ENCODE peak calls at places on chromosomes 1 and 21, in six cellular contexts. One of them, this sample, is unnamed.

GRCh38 chr1:32716312-32717126 is 13.9 kb upstream of the SYNC start:
- DNase-seq in HepG2: peak
- DNase-seq in SK-N-SH: peak
- DNase-seq in K562: peak
- DNase-seq in H1: peak
- DNase-seq in GM12878: no peak
- DNase-seq in this sample: peak

GRCh38 chr21:14901482-14901958 is 163.3 kb downstream of the NRIP1 start:
- DNase-seq in HepG2: no peak
- DNase-seq in SK-N-SH: no peak
- DNase-seq in K562: no peak
- DNase-seq in H1: no peak
- DNase-seq in GM12878: no peak
- DNase-seq in this sample: no peak

GRCh38 chr21:15003463-15004135 is 61.2 kb downstream of the NRIP1 start:
- DNase-seq in HepG2: no peak
- DNase-seq in SK-N-SH: no peak
- DNase-seq in K562: no peak
- DNase-seq in H1: no peak
- DNase-seq in GM12878: no peak
- DNase-seq in this sample: no peak

GRCh38 chr1:183635112-183635605 is 424 bp downstream of the ARPC5 start:
- DNase-seq in HepG2: no peak
- DNase-seq in SK-N-SH: peak
- DNase-seq in K562: peak
- DNase-seq in H1: no peak
- DNase-seq in GM12878: no peak
- DNase-seq in this sample: peak

GRCh38 chr1:220551718-220552117 is 23.8 kb downstream of the MARK1 start:
- DNase-seq in HepG2: no peak
- DNase-seq in SK-N-SH: no peak
- DNase-seq in K562: no peak
- DNase-seq in H1: no peak
- DNase-seq in GM12878: no peak
- DNase-seq in this sample: no peak

GRCh38 chr1:234730542-234731370 is 120.8 kb upstream of the IRF2BP2 start:
- DNase-seq in HepG2: no peak
- DNase-seq in SK-N-SH: no peak
- DNase-seq in K562: peak
- DNase-seq in H1: no peak
- DNase-seq in GM12878: peak
- DNase-seq in this sample: no peak

GRCh38 chr21:35927262-35927661 is 133.1 kb downstream of the SETD4 start:
- DNase-seq in HepG2: no peak
- DNase-seq in SK-N-SH: no peak
- DNase-seq in K562: no peak
- DNase-seq in H1: no peak
- DNase-seq in GM12878: no peak
- DNase-seq in this sample: no peak

GRCh38 chr1:241475688-241476087 is 43.9 kb downstream of the FH start:
- DNase-seq in HepG2: no peak
- DNase-seq in SK-N-SH: no peak
- DNase-seq in K562: no peak
- DNase-seq in H1: no peak
- DNase-seq in GM12878: no peak
- DNase-seq in this sample: no peak

GRCh38 chr21:45484318-45484717 is 57.9 kb downstream of the SLC19A1 start:
- DNase-seq in HepG2: no peak
- DNase-seq in SK-N-SH: no peak
- DNase-seq in K562: no peak
- DNase-seq in H1: no peak
- DNase-seq in GM12878: no peak
- DNase-seq in this sample: no peak

GRCh38 chr1:40796939-40797667 is 13.5 kb downstream of the KCNQ4 start:
- DNase-seq in HepG2: no peak
- DNase-seq in SK-N-SH: no peak
- DNase-seq in K562: no peak
- DNase-seq in H1: no peak
- DNase-seq in GM12878: no peak
- DNase-seq in this sample: no peak

GRCh38 chr1:245188350-245188749 is 33.6 kb downstream of the KIF26B start:
- DNase-seq in HepG2: no peak
- DNase-seq in SK-N-SH: no peak
- DNase-seq in K562: no peak
- DNase-seq in H1: no peak
- DNase-seq in GM12878: no peak
- DNase-seq in this sample: peak

GRCh38 chr1:203663294-203663693 is 36.7 kb downstream of the ATP2B4 start:
- DNase-seq in HepG2: no peak
- DNase-seq in SK-N-SH: no peak
- DNase-seq in K562: no peak
- DNase-seq in H1: no peak
- DNase-seq in GM12878: no peak
- DNase-seq in this sample: no peak

GRCh38 chr1:211638246-211638645 is 37.2 kb downstream of the NEK2 start:
- DNase-seq in HepG2: no peak
- DNase-seq in SK-N-SH: no peak
- DNase-seq in K562: no peak
- DNase-seq in H1: no peak
- DNase-seq in GM12878: no peak
- DNase-seq in this sample: no peak

GRCh38 chr21:46266946-46267345 is 18.5 kb downstream of the MCM3AP start:
- DNase-seq in HepG2: no peak
- DNase-seq in SK-N-SH: no peak
- DNase-seq in K562: no peak
- DNase-seq in H1: no peak
- DNase-seq in GM12878: no peak
- DNase-seq in this sample: no peak

GRCh38 chr1:224067207-224067606 is 46.7 kb upstream of the FBXO28 start:
- DNase-seq in HepG2: no peak
- DNase-seq in SK-N-SH: no peak
- DNase-seq in K562: no peak
- DNase-seq in H1: no peak
- DNase-seq in GM12878: no peak
- DNase-seq in this sample: no peak

GRCh38 chr1:36606908-36607651 is 124.4 kb upstream of the CSF3R start:
- DNase-seq in HepG2: no peak
- DNase-seq in SK-N-SH: no peak
- DNase-seq in K562: no peak
- DNase-seq in H1: no peak
- DNase-seq in GM12878: no peak
- DNase-seq in this sample: no peak

GRCh38 chr1:160838876-160839275 is 23.8 kb downstream of the CD244 start:
- DNase-seq in HepG2: no peak
- DNase-seq in SK-N-SH: no peak
- DNase-seq in K562: no peak
- DNase-seq in H1: no peak
- DNase-seq in GM12878: no peak
- DNase-seq in this sample: no peak

GRCh38 chr1:160837558-160838205 is 25.0 kb downstream of the CD244 start:
- DNase-seq in HepG2: no peak
- DNase-seq in SK-N-SH: peak
- DNase-seq in K562: peak
- DNase-seq in H1: no peak
- DNase-seq in GM12878: peak
- DNase-seq in this sample: peak

GRCh38 chr1:160836561-160836960 is 26.1 kb downstream of the CD244 start:
- DNase-seq in HepG2: no peak
- DNase-seq in SK-N-SH: no peak
- DNase-seq in K562: no peak
- DNase-seq in H1: no peak
- DNase-seq in GM12878: no peak
- DNase-seq in this sample: no peak

GRCh38 chr1:160834945-160835565 is 27.6 kb downstream of the CD244 start:
- DNase-seq in HepG2: peak
- DNase-seq in SK-N-SH: peak
- DNase-seq in K562: peak
- DNase-seq in H1: no peak
- DNase-seq in GM12878: no peak
- DNase-seq in this sample: peak

GRCh38 chr1:160836981-160837557 is 25.6 kb downstream of the CD244 start:
- DNase-seq in HepG2: no peak
- DNase-seq in SK-N-SH: no peak
- DNase-seq in K562: no peak
- DNase-seq in H1: no peak
- DNase-seq in GM12878: no peak
- DNase-seq in this sample: no peak
- TF ChIP-seq GABPA in HepG2: no peak
- TF ChIP-seq GABPA in SK-N-SH: no peak
- TF ChIP-seq GABPA in K562: no peak
- TF ChIP-seq GABPA in H1: no peak
- TF ChIP-seq GABPA in GM12878: no peak
- TF ChIP-seq GABPA in this sample: no peak

DNA sequence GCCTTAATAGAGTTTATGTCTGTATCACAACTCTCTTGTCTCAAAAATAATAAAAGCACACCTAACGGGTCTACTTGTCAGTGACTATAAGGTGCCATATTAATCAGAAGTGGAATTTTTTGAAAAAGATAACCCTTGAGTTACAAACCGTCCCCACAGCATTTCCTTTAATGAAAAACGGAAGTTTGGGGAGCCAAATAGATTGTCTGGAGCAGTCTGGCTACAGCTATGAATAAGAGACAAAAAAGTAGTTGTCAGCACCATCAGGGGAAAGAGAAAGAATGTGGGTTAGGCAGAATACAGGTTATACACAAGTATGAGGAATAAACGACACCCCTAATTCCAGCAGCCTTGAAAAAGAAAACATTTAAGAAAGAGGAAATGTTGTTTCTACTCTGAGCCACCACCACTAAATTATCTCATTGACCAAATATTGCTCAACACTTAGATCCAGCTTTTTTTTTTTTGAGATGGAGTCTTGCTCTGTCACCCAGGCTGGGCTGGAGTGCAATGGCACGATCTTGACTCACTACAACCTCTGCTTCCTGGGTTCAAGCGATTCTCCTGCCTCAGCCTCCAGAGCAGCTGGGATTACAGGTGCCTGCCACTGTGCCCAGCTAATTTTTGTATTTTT is 29.4 kb upstream of the USP24 start:
- DNase-seq in HepG2: peak
- DNase-seq in SK-N-SH: no peak
- DNase-seq in K562: no peak
- DNase-seq in H1: no peak
- DNase-seq in GM12878: no peak
- DNase-seq in this sample: peak
- TF ChIP-seq GABPA in HepG2: no peak
- TF ChIP-seq GABPA in SK-N-SH: no peak
- TF ChIP-seq GABPA in K562: peak
- TF ChIP-seq GABPA in H1: no peak
- TF ChIP-seq GABPA in GM12878: no peak
- TF ChIP-seq GABPA in this sample: no peak

DNA sequence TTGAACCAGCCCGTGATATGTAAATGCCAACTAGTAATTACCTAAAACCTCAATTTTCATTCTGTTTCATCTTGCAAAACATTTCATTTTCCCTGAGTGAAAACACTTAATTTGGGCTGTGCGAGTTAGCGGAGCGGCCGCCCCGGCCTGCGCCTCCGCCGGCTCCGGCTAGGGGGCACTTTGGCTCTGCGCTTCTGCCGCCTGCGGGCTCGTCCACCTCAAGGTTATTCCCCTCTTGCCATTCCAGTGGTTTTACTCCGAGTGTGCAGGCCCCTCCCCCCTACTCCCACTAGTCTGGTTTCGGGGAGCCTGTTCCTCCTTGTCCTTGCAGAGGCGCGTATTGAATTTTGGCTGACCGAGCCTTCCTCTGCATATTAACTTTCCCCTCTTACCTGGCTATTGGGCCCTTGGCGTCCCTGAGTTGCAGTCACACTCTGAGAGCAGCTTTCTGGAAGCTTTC is 55.6 kb downstream of the PEX14 start:
- DNase-seq in HepG2: no peak
- DNase-seq in SK-N-SH: peak
- DNase-seq in K562: peak
- DNase-seq in H1: peak
- DNase-seq in GM12878: no peak
- DNase-seq in this sample: no peak
- TF ChIP-seq GABPA in HepG2: no peak
- TF ChIP-seq GABPA in SK-N-SH: no peak
- TF ChIP-seq GABPA in K562: no peak
- TF ChIP-seq GABPA in H1: peak
- TF ChIP-seq GABPA in GM12878: no peak
- TF ChIP-seq GABPA in this sample: no peak

DNA sequence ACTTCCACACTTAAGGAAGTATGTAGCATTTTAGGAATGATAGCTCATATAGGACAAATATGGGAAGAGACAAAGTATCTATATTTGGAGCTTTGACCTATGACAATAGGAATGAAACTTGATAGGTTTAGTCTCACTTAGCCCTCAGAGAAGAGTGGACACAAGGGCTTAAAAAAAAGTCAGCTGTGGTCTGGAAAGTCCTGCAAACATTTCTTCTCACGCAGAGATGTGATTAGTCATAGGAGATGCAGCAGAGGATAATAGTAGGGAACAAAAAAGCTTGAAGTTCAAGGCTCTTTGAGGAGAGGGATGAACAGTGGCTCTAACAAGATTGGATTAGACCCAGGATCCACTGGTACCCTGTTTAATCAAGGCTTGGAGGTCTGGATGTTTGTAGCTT is 14.8 kb upstream of the RNF220 start:
- DNase-seq in HepG2: peak
- DNase-seq in SK-N-SH: no peak
- DNase-seq in K562: no peak
- DNase-seq in H1: no peak
- DNase-seq in GM12878: no peak
- DNase-seq in this sample: no peak
- TF ChIP-seq GABPA in HepG2: no peak
- TF ChIP-seq GABPA in SK-N-SH: no peak
- TF ChIP-seq GABPA in K562: no peak
- TF ChIP-seq GABPA in H1: no peak
- TF ChIP-seq GABPA in GM12878: no peak
- TF ChIP-seq GABPA in this sample: no peak

DNA sequence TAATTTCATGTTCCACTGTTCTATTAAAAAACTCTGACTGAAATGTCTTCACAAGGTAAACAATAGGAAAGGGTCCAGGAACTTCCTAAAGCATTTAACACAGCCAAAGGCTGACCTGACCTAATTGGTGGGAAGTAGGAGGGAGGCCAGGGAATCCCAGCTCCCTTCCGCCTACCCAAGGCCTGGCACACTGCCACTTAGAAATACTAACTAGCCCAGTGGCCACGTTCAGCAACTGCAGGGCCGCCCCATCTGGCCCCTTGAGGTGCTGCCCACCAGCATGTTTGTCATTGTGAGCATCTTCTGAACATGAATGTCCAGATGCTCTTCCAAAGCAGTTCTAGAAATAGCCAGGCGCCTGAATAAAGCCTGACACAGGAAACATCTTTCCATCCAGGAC is 44.7 kb upstream of the BCL9 start:
- DNase-seq in HepG2: peak
- DNase-seq in SK-N-SH: peak
- DNase-seq in K562: peak
- DNase-seq in H1: no peak
- DNase-seq in GM12878: no peak
- DNase-seq in this sample: no peak
- TF ChIP-seq GABPA in HepG2: no peak
- TF ChIP-seq GABPA in SK-N-SH: no peak
- TF ChIP-seq GABPA in K562: no peak
- TF ChIP-seq GABPA in H1: no peak
- TF ChIP-seq GABPA in GM12878: no peak
- TF ChIP-seq GABPA in this sample: no peak

DNA sequence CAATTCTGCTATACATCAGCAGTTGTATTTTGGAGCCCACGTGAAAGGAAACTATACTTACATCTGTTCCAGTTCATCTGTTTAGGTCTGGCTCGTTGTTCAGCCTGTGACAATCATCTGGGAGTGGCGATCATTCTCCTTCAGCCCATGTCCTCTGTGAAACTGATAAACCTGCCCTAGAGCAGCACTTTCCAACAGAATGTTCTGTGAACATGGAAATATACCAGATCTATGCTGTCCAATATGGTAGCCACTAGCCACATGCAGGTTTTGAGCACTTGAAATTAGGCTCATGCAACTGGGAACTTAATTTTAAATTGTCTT is 24.5 kb upstream of the COQ8A start:
- DNase-seq in HepG2: no peak
- DNase-seq in SK-N-SH: no peak
- DNase-seq in K562: no peak
- DNase-seq in H1: no peak
- DNase-seq in GM12878: no peak
- DNase-seq in this sample: no peak
- TF ChIP-seq GABPA in HepG2: no peak
- TF ChIP-seq GABPA in SK-N-SH: no peak
- TF ChIP-seq GABPA in K562: no peak
- TF ChIP-seq GABPA in H1: no peak
- TF ChIP-seq GABPA in GM12878: no peak
- TF ChIP-seq GABPA in this sample: no peak